ENCODE peak calls at places on chromosomes 6 and 20, in seven cellular contexts. Q, R, U, L, C, D and Y are unnamed samples.

GRCh38 chr20:57667385-57667784 is 42.4 kb downstream of the PMEPA1 start:
- DNase-seq in Q (no peak), R (no peak), U (no peak), L (no peak), C (no peak), D (no peak), Y (no peak)

GRCh38 chr6:63805808-63806572 is 170.4 kb downstream of the PHF3 start:
- DNase-seq in Q (peak), R (peak), U (peak), L (peak), C (no peak), D (peak), Y (no peak)

GRCh38 chr20:24669701-24670100 is 200.3 kb downstream of the SYNDIG1 start:
- DNase-seq in Q (no peak), R (no peak), U (no peak), L (no peak), C (no peak), D (no peak), Y (no peak)

GRCh38 chr20:32648761-32649615 is 24.8 kb downstream of the C20orf203 start:
- DNase-seq in Q (no peak), R (no peak), U (no peak), L (no peak), C (no peak), D (no peak), Y (no peak)

GRCh38 chr20:17169575-17170136 is 57.2 kb upstream of the PCSK2 start:
- DNase-seq in Q (no peak), R (no peak), U (no peak), L (peak), C (no peak), D (no peak), Y (peak)

GRCh38 chr20:24566656-24567055 is 97.2 kb downstream of the SYNDIG1 start:
- DNase-seq in Q (no peak), R (no peak), U (no peak), L (no peak), C (no peak), D (no peak), Y (no peak)

GRCh38 chr20:44959082-44959895 is 908 bp downstream of the TOMM34 start:
- DNase-seq in Q (peak), R (peak), U (peak), L (no peak), C (no peak), D (peak), Y (no peak)

GRCh38 chr6:166989427-166990034 is 9.7 kb upstream of the CEP43 start:
- DNase-seq in Q (peak), R (no peak), U (peak), L (peak), C (no peak), D (peak), Y (no peak)

GRCh38 chr6:52539607-52540006 is 37.3 kb downstream of the TRAM2 start:
- DNase-seq in Q (peak), R (no peak), U (no peak), L (no peak), C (no peak), D (peak), Y (no peak)

GRCh38 chr6:33029297-33030184 is 20.1 kb upstream of the HLA-DOA start:
- DNase-seq in Q (peak), R (no peak), U (no peak), L (no peak), C (peak), D (no peak), Y (no peak)

GRCh38 chr6:105875974-105876640 is 210.0 kb upstream of the PRDM1 start:
- DNase-seq in Q (no peak), R (no peak), U (peak), L (no peak), C (no peak), D (no peak), Y (no peak)

GRCh38 chr20:3732327-3733118 is at the start of gene HSPA12B:
- DNase-seq in Q (no peak), R (no peak), U (no peak), L (no peak), C (no peak), D (no peak), Y (no peak)

GRCh38 chr20:50193169-50193850 is 2.7 kb downstream of the CEBPB start:
- DNase-seq in Q (peak), R (no peak), U (no peak), L (no peak), C (no peak), D (peak), Y (no peak)

GRCh38 chr6:501891-502601 is 110.5 kb downstream of the IRF4 start:
- DNase-seq in Q (peak), R (no peak), U (peak), L (no peak), C (peak), D (no peak), Y (no peak)